ENCODE peak calls at places on chromosomes 12 and 14, in six cellular contexts. One of them, this sample, is unnamed.

GRCh38 chr12:12719496-12719895 is 2.3 kb downstream of the CDKN1B start:
- DNase-seq in GM12892: no peak
- DNase-seq in HepG2: no peak
- DNase-seq in K562: no peak
- DNase-seq in GM12878: peak
- DNase-seq in H1: no peak
- DNase-seq in this sample: no peak

GRCh38 chr12:104668274-104668718 is 211.5 kb downstream of the CHST11 start:
- DNase-seq in GM12878: no peak
- DNase-seq in H1: no peak
- DNase-seq in K562: peak
- DNase-seq in HepG2: no peak
- DNase-seq in GM12892: no peak
- DNase-seq in this sample: no peak

GRCh38 chr12:69329669-69330428 is 18.3 kb upstream of the LYZ start:
- DNase-seq in GM12892: no peak
- DNase-seq in K562: no peak
- DNase-seq in HepG2: peak
- DNase-seq in H1: no peak
- DNase-seq in GM12878: no peak
- DNase-seq in this sample: no peak

GRCh38 chr12:118404876-118405521 is 28.6 kb downstream of the SUDS3 start:
- DNase-seq in GM12892: no peak
- DNase-seq in K562: peak
- DNase-seq in GM12878: peak
- DNase-seq in HepG2: peak
- DNase-seq in H1: no peak
- DNase-seq in this sample: no peak

GRCh38 chr14:103072595-103073366 is 11.2 kb upstream of the LBHD2 start:
- DNase-seq in K562: no peak
- DNase-seq in GM12878: no peak
- DNase-seq in H1: no peak
- DNase-seq in GM12892: no peak
- DNase-seq in HepG2: no peak
- DNase-seq in this sample: no peak

GRCh38 chr14:91350483-91350812 is 67.2 kb downstream of the CCDC88C start:
- DNase-seq in K562: no peak
- DNase-seq in GM12878: no peak
- DNase-seq in HepG2: no peak
- DNase-seq in H1: no peak
- DNase-seq in GM12892: no peak
- DNase-seq in this sample: no peak

GRCh38 chr12:51345681-51346080 is 798 bp downstream of the CELA1 start:
- DNase-seq in GM12892: no peak
- DNase-seq in GM12878: no peak
- DNase-seq in HepG2: no peak
- DNase-seq in H1: no peak
- DNase-seq in K562: peak
- DNase-seq in this sample: no peak

GRCh38 chr14:22478670-22479069 is 110.4 kb downstream of the DAD1 start:
- DNase-seq in GM12878: no peak
- DNase-seq in HepG2: no peak
- DNase-seq in K562: no peak
- DNase-seq in GM12892: no peak
- DNase-seq in H1: no peak
- DNase-seq in this sample: no peak

GRCh38 chr12:6871052-6871957 is 1.8 kb downstream of the SPSB2 start:
- DNase-seq in HepG2: no peak
- DNase-seq in GM12878: no peak
- DNase-seq in H1: no peak
- DNase-seq in GM12892: no peak
- DNase-seq in K562: peak
- DNase-seq in this sample: no peak

GRCh38 chr12:21938879-21939278 is 2.3 kb downstream of the ABCC9 start:
- DNase-seq in K562: no peak
- DNase-seq in HepG2: no peak
- DNase-seq in H1: no peak
- DNase-seq in GM12878: no peak
- DNase-seq in GM12892: no peak
- DNase-seq in this sample: no peak

GRCh38 chr12:123937707-123938600 is 34.7 kb downstream of the CCDC92 start:
- DNase-seq in GM12878: no peak
- DNase-seq in HepG2: no peak
- DNase-seq in GM12892: no peak
- DNase-seq in K562: no peak
- DNase-seq in H1: no peak
- DNase-seq in this sample: peak

GRCh38 chr12:116882742-116883141 is 1.5 kb upstream of the HRK start:
- DNase-seq in GM12892: no peak
- DNase-seq in HepG2: no peak
- DNase-seq in K562: no peak
- DNase-seq in GM12878: no peak
- DNase-seq in H1: no peak
- DNase-seq in this sample: no peak

GRCh38 chr12:28231248-28231647 is 41.0 kb downstream of the CCDC91 start:
- DNase-seq in K562: no peak
- DNase-seq in GM12892: no peak
- DNase-seq in H1: no peak
- DNase-seq in HepG2: no peak
- DNase-seq in GM12878: no peak
- DNase-seq in this sample: no peak

GRCh38 chr12:122449317-122449716 is 26.8 kb upstream of the CLIP1 start:
- DNase-seq in HepG2: peak
- DNase-seq in H1: no peak
- DNase-seq in K562: no peak
- DNase-seq in GM12892: no peak
- DNase-seq in GM12878: no peak
- DNase-seq in this sample: no peak

GRCh38 chr14:104886690-104887622 is 21.9 kb downstream of the CEP170B start:
- DNase-seq in GM12892: no peak
- DNase-seq in HepG2: no peak
- DNase-seq in K562: no peak
- DNase-seq in H1: no peak
- DNase-seq in GM12878: no peak
- DNase-seq in this sample: no peak

GRCh38 chr14:95498622-95499353 is 17.7 kb downstream of the SYNE3 start:
- DNase-seq in K562: no peak
- DNase-seq in H1: no peak
- DNase-seq in GM12878: no peak
- DNase-seq in GM12892: no peak
- DNase-seq in HepG2: no peak
- DNase-seq in this sample: no peak

GRCh38 chr14:78071016-78071549 is 99.1 kb upstream of the NRXN3 start:
- DNase-seq in GM12892: no peak
- DNase-seq in H1: no peak
- DNase-seq in HepG2: no peak
- DNase-seq in K562: no peak
- DNase-seq in GM12878: no peak
- DNase-seq in this sample: no peak

GRCh38 chr14:71062581-71063303 is 155.5 kb downstream of the PCNX1 start:
- DNase-seq in GM12878: no peak
- DNase-seq in H1: no peak
- DNase-seq in K562: no peak
- DNase-seq in GM12892: no peak
- DNase-seq in HepG2: no peak
- DNase-seq in this sample: no peak

GRCh38 chr12:27525373-27525772 is 1.4 kb downstream of the PPFIBP1 start:
- DNase-seq in GM12892: no peak
- DNase-seq in H1: no peak
- DNase-seq in HepG2: no peak
- DNase-seq in K562: no peak
- DNase-seq in GM12878: no peak
- DNase-seq in this sample: no peak

GRCh38 chr14:105437723-105438500 is 18.3 kb downstream of the MTA1 start:
- DNase-seq in HepG2: no peak
- DNase-seq in H1: no peak
- DNase-seq in K562: no peak
- DNase-seq in GM12892: no peak
- DNase-seq in GM12878: no peak
- DNase-seq in this sample: no peak

DNA sequence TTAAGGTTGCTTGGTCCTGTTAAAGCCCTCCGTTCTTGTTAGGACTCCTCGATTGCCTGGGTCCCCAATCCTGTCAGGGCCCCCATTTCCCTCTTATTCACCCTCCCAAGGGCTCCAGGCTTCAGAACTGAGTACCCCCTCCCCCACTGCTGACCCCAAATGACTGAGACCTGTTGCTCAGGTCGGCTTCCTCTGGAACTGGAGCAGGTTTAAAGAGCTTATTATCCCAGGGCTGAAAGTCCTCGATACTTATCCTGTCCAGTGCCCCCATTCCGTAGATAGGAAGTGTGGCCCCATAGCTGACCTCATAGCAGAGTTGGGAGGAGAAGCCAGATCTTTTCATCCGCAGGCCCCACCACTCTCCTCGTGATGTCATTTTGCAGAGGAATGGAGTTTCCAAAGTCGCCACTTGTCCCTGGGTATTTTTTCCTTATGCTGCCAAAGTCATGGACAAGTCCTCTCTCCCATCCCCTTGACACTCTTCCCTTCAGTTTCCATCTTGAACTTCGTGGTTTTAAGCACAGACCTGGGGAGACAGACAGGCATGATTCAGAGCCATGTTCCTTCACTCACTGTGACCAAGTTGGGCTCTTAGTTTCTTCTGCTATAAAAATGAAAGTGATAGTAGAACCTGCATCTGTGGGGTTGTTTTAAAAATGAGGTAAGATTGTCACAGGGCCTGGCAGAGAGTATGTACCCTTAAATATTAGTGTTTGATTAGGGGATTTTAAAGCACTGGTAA is 1.2 kb downstream of the USP30 start:
- DNase-seq in K562: peak
- DNase-seq in HepG2: peak
- DNase-seq in GM12892: no peak
- DNase-seq in H1: no peak
- DNase-seq in GM12878: peak
- DNase-seq in this sample: peak
- TF ChIP-seq TAF1 in K562: no peak
- TF ChIP-seq TAF1 in HepG2: no peak
- TF ChIP-seq TAF1 in GM12892: peak
- TF ChIP-seq TAF1 in H1: no peak
- TF ChIP-seq TAF1 in GM12878: peak
- TF ChIP-seq TAF1 in this sample: no peak

GRCh38 chr12:59158681-59159080 is 238.4 kb upstream of the LRIG3 start:
- DNase-seq in K562: no peak
- DNase-seq in GM12878: no peak
- DNase-seq in H1: no peak
- DNase-seq in GM12892: no peak
- DNase-seq in HepG2: no peak
- DNase-seq in this sample: no peak

GRCh38 chr12:59166457-59166856 is 246.2 kb upstream of the LRIG3 start:
- DNase-seq in GM12892: no peak
- DNase-seq in K562: no peak
- DNase-seq in GM12878: no peak
- DNase-seq in HepG2: no peak
- DNase-seq in H1: no peak
- DNase-seq in this sample: no peak

GRCh38 chr12:59164991-59165718 is 244.9 kb upstream of the LRIG3 start:
- DNase-seq in GM12892: no peak
- DNase-seq in GM12878: no peak
- DNase-seq in K562: no peak
- DNase-seq in HepG2: peak
- DNase-seq in H1: no peak
- DNase-seq in this sample: no peak

GRCh38 chr12:59164226-59164625 is 243.9 kb upstream of the LRIG3 start:
- DNase-seq in HepG2: no peak
- DNase-seq in GM12892: no peak
- DNase-seq in GM12878: no peak
- DNase-seq in K562: no peak
- DNase-seq in H1: no peak
- DNase-seq in this sample: no peak
- TF ChIP-seq POLR2A in HepG2: no peak
- TF ChIP-seq POLR2A in GM12892: no peak
- TF ChIP-seq POLR2A in GM12878: no peak
- TF ChIP-seq POLR2A in K562: no peak
- TF ChIP-seq POLR2A in H1: no peak
- TF ChIP-seq POLR2A in this sample: no peak

GRCh38 chr12:106900554-106900953 is 55.2 kb upstream of the TMEM263 start:
- DNase-seq in GM12892: no peak
- DNase-seq in HepG2: no peak
- DNase-seq in K562: no peak
- DNase-seq in H1: no peak
- DNase-seq in GM12878: no peak
- DNase-seq in this sample: no peak

GRCh38 chr12:106896603-106897002 is 59.1 kb upstream of the TMEM263 start:
- DNase-seq in HepG2: no peak
- DNase-seq in K562: no peak
- DNase-seq in H1: no peak
- DNase-seq in GM12892: no peak
- DNase-seq in GM12878: no peak
- DNase-seq in this sample: no peak

GRCh38 chr12:106894774-106895173 is 60.9 kb upstream of the TMEM263 start:
- DNase-seq in HepG2: no peak
- DNase-seq in H1: no peak
- DNase-seq in K562: no peak
- DNase-seq in GM12878: no peak
- DNase-seq in GM12892: no peak
- DNase-seq in this sample: no peak

GRCh38 chr12:106898001-106898966 is 57.4 kb upstream of the TMEM263 start:
- DNase-seq in GM12878: no peak
- DNase-seq in H1: no peak
- DNase-seq in K562: no peak
- DNase-seq in GM12892: no peak
- DNase-seq in HepG2: no peak
- DNase-seq in this sample: no peak

GRCh38 chr12:106897082-106897481 is 58.6 kb upstream of the TMEM263 start:
- DNase-seq in GM12878: no peak
- DNase-seq in H1: no peak
- DNase-seq in GM12892: no peak
- DNase-seq in HepG2: peak
- DNase-seq in K562: no peak
- DNase-seq in this sample: no peak
- TF ChIP-seq TAF1 in GM12878: no peak
- TF ChIP-seq TAF1 in H1: no peak
- TF ChIP-seq TAF1 in GM12892: no peak
- TF ChIP-seq TAF1 in HepG2: no peak
- TF ChIP-seq TAF1 in K562: no peak
- TF ChIP-seq TAF1 in this sample: no peak

DNA sequence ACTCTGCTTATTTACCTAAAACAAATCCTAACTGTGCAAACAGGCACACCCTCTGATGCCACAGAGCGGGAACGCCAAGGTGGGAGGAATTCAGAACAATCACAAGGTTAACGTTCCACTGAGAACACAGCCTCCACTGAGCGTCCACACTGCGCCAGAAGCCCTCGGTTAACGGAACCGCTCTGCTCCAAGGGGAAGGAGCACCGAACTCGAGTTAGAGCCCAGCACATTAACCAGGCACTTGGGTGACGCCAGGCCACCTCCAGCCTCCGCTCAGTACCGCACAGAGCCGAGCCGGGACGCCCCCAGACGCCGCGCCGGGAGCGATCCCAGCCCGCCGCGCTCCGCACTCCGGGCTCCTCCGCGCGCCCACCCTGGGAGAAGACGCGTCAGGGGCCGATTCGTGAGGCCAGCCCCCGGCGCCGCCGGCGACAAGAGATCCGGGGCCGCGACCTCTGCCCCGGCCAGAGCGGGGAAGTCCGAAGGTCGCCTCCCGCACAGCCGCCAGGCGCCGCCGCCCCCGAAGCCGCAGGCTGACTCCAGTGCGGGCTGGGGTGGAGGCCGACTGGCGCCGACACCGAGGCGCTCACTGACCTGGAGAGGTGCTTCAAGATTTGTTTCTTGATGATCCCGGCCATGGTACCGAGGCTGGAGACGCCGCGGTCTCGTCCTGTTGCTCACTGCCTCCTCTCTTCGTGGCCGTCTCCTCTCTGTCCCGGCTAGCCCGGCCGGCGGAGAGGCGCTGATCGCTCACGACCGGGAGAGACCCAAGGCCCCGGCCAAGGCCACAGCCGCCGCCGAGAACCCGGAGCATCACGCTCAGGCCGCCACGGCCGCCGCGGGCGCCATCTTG is 450 bp downstream of the BLTP3B start:
- DNase-seq in GM12892: no peak
- DNase-seq in H1: no peak
- DNase-seq in GM12878: no peak
- DNase-seq in HepG2: peak
- DNase-seq in K562: peak
- DNase-seq in this sample: no peak
- TF ChIP-seq POLR2A in GM12892: peak
- TF ChIP-seq POLR2A in H1: peak
- TF ChIP-seq POLR2A in GM12878: peak
- TF ChIP-seq POLR2A in HepG2: peak
- TF ChIP-seq POLR2A in K562: peak
- TF ChIP-seq POLR2A in this sample: peak

This sample was measured in GM12891.